ENCODE peak calls at places on chromosomes 5 and 9, in nine cellular contexts. One of them, this sample, is unnamed.

GRCh38 chr9:21155501-21155900 is 11.0 kb downstream of the IFNA21 start:
- DNase-seq in fibroblast of lung: peak
- DNase-seq in transverse colon: no peak
- DNase-seq in neural progenitor cell: no peak
- DNase-seq in GM23338: no peak
- DNase-seq in heart left ventricle: no peak
- DNase-seq in brain microvascular endothelial cell: peak
- DNase-seq in cardiac muscle cell: no peak
- DNase-seq in pancreas: no peak
- DNase-seq in this sample: peak

GRCh38 chr5:132013006-132013689 is 1.7 kb upstream of the ACSL6 start:
- DNase-seq in neural progenitor cell: no peak
- DNase-seq in fibroblast of lung: no peak
- DNase-seq in heart left ventricle: peak
- DNase-seq in transverse colon: peak
- DNase-seq in pancreas: no peak
- DNase-seq in cardiac muscle cell: no peak
- DNase-seq in brain microvascular endothelial cell: no peak
- DNase-seq in GM23338: no peak
- DNase-seq in this sample: no peak

GRCh38 chr5:135398160-135398854 is 724 bp downstream of the MACROH2A1 start:
- DNase-seq in GM23338: peak
- DNase-seq in brain microvascular endothelial cell: no peak
- DNase-seq in transverse colon: peak
- DNase-seq in neural progenitor cell: peak
- DNase-seq in heart left ventricle: peak
- DNase-seq in pancreas: peak
- DNase-seq in cardiac muscle cell: peak
- DNase-seq in fibroblast of lung: peak
- DNase-seq in this sample: peak

GRCh38 chr5:34656700-34657549 is 797 bp downstream of the RAI14 start:
- DNase-seq in cardiac muscle cell: peak
- DNase-seq in transverse colon: peak
- DNase-seq in pancreas: peak
- DNase-seq in fibroblast of lung: peak
- DNase-seq in heart left ventricle: peak
- DNase-seq in brain microvascular endothelial cell: no peak
- DNase-seq in GM23338: peak
- DNase-seq in neural progenitor cell: peak
- DNase-seq in this sample: peak

GRCh38 chr5:113336975-113337374 is 97.8 kb downstream of the TSSK1B start:
- DNase-seq in pancreas: no peak
- DNase-seq in brain microvascular endothelial cell: peak
- DNase-seq in neural progenitor cell: peak
- DNase-seq in fibroblast of lung: peak
- DNase-seq in GM23338: peak
- DNase-seq in cardiac muscle cell: peak
- DNase-seq in heart left ventricle: no peak
- DNase-seq in transverse colon: no peak
- DNase-seq in this sample: peak

GRCh38 chr9:1575939-1576338 is 439.2 kb upstream of the SMARCA2 start:
- DNase-seq in cardiac muscle cell: no peak
- DNase-seq in heart left ventricle: no peak
- DNase-seq in GM23338: no peak
- DNase-seq in transverse colon: no peak
- DNase-seq in brain microvascular endothelial cell: no peak
- DNase-seq in fibroblast of lung: no peak
- DNase-seq in pancreas: no peak
- DNase-seq in neural progenitor cell: no peak
- DNase-seq in this sample: no peak

GRCh38 chr9:126702501-126703329 is 89.0 kb downstream of the LMX1B start:
- DNase-seq in fibroblast of lung: no peak
- DNase-seq in GM23338: peak
- DNase-seq in transverse colon: no peak
- DNase-seq in brain microvascular endothelial cell: no peak
- DNase-seq in cardiac muscle cell: peak
- DNase-seq in neural progenitor cell: peak
- DNase-seq in heart left ventricle: no peak
- DNase-seq in pancreas: no peak
- DNase-seq in this sample: no peak

GRCh38 chr5:10726913-10727517 is 34.0 kb downstream of the DAP start:
- DNase-seq in cardiac muscle cell: peak
- DNase-seq in brain microvascular endothelial cell: no peak
- DNase-seq in GM23338: no peak
- DNase-seq in fibroblast of lung: no peak
- DNase-seq in neural progenitor cell: no peak
- DNase-seq in heart left ventricle: no peak
- DNase-seq in transverse colon: no peak
- DNase-seq in pancreas: no peak
- DNase-seq in this sample: no peak

GRCh38 chr5:105885266-105885665 is 1785.5 kb downstream of the EFNA5 start:
- DNase-seq in transverse colon: no peak
- DNase-seq in cardiac muscle cell: no peak
- DNase-seq in heart left ventricle: no peak
- DNase-seq in pancreas: no peak
- DNase-seq in neural progenitor cell: no peak
- DNase-seq in fibroblast of lung: peak
- DNase-seq in GM23338: no peak
- DNase-seq in brain microvascular endothelial cell: no peak
- DNase-seq in this sample: no peak

DNA sequence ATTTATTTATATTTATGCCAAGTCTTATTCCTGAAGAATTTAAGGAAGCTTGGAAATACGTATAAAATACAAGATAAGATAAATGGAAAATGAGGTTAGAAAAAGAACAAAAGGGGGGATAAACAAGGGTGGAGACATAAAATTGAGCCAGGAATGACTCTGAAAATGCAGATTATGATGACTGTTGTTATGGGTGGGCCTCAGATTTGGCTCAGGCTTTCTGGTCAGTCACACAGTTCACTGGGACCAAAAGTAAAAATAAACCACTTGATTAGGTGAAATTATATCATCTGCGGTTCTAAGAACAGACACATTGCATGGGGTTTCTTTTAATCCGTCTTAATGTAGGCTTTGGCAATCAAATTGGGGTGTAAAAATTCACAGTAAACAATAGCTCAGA is 51.0 kb downstream of the OR1J1 start:
- DNase-seq in GM23338: no peak
- DNase-seq in fibroblast of lung: no peak
- DNase-seq in neural progenitor cell: no peak
- DNase-seq in transverse colon: no peak
- DNase-seq in brain microvascular endothelial cell: no peak
- DNase-seq in heart left ventricle: no peak
- DNase-seq in pancreas: no peak
- DNase-seq in cardiac muscle cell: no peak
- DNase-seq in this sample: no peak
- H3K4me3 ChIP-seq in GM23338: no peak
- H3K4me3 ChIP-seq in fibroblast of lung: no peak
- H3K4me3 ChIP-seq in neural progenitor cell: no peak
- H3K4me3 ChIP-seq in transverse colon: no peak
- H3K4me3 ChIP-seq in brain microvascular endothelial cell: no peak
- H3K4me3 ChIP-seq in heart left ventricle: no peak
- H3K4me3 ChIP-seq in pancreas: no peak
- H3K4me3 ChIP-seq in cardiac muscle cell: no peak
- H3K4me3 ChIP-seq in this sample: no peak

DNA sequence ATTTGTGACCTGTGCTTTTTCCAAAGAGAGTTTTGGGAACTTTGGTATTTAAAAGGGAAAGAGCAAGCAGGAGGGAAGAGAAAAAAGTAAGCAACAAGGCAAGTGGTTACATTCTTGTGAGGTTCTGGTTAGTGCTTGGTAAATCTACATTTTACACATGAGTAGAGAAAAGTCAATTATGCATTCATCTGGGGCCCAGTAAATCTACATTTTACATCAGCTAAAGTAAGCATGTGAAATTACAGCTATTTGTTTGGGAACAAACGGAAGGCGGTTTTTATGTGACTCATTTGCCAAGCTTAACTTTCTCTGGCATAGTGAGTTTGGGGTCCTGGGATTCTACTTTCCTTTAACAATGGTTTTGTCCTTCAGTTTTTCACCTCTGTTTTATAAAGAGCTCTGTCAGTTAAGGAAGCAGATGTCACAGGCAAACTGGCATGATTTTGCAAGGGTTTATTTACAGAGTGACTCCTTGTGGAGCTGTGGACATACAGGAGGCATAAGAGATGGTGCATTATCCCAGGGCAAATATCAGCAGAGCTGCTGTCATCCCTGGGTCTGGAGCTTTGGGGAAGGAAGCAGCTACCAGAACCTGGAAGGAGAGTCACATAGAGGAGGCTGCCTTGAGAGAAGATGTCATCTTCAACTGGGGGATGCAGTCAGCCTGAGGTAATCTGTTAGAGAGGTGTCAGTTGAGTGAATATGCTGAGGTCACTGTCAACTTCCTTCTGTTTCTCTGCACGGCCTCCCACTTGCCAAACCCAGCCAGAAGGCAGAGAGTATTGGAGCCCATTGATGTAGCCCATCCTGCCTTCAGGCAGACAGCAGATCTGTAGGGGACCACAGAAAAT is 102.4 kb downstream of the SNX18 start:
- DNase-seq in cardiac muscle cell: no peak
- DNase-seq in GM23338: no peak
- DNase-seq in neural progenitor cell: no peak
- DNase-seq in pancreas: no peak
- DNase-seq in fibroblast of lung: peak
- DNase-seq in heart left ventricle: no peak
- DNase-seq in transverse colon: no peak
- DNase-seq in brain microvascular endothelial cell: no peak
- DNase-seq in this sample: no peak
- TF ChIP-seq CTCF in cardiac muscle cell: no peak
- TF ChIP-seq CTCF in GM23338: no peak
- TF ChIP-seq CTCF in neural progenitor cell: no peak
- TF ChIP-seq CTCF in pancreas: no peak
- TF ChIP-seq CTCF in fibroblast of lung: no peak
- TF ChIP-seq CTCF in heart left ventricle: no peak
- TF ChIP-seq CTCF in transverse colon: no peak
- TF ChIP-seq CTCF in brain microvascular endothelial cell: no peak
- TF ChIP-seq CTCF in this sample: no peak

GRCh38 chr5:155290937-155291336 is 277.4 kb downstream of the KIF4B start:
- DNase-seq in brain microvascular endothelial cell: no peak
- DNase-seq in fibroblast of lung: no peak
- DNase-seq in cardiac muscle cell: no peak
- DNase-seq in heart left ventricle: no peak
- DNase-seq in neural progenitor cell: no peak
- DNase-seq in transverse colon: no peak
- DNase-seq in pancreas: no peak
- DNase-seq in GM23338: no peak
- DNase-seq in this sample: no peak
- H3K27ac ChIP-seq in brain microvascular endothelial cell: no peak
- H3K27ac ChIP-seq in fibroblast of lung: no peak
- H3K27ac ChIP-seq in cardiac muscle cell: no peak
- H3K27ac ChIP-seq in heart left ventricle: no peak
- H3K27ac ChIP-seq in neural progenitor cell: no peak
- H3K27ac ChIP-seq in transverse colon: no peak
- H3K27ac ChIP-seq in pancreas: no peak
- H3K27ac ChIP-seq in GM23338: no peak
- H3K27ac ChIP-seq in this sample: no peak

DNA sequence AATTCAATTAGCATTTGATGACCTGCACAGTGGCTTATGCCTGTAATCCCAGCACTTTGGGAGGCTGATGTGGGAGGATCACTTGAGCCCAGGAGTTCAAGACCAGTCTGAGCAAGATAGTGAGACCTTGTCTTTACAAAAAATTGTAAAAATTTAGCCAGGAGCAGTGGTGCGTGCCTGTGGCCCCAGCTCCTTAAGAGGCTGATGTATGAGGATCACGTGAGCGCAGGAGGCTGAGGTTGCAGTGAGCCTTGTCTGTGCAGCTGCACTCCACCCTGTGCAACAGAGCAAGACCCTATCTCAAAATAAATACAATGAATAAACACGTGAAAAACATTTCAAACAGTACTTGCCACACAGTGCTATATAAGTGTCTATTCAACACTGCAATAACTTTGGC is 4.2 kb downstream of the ABCA1 start:
- DNase-seq in neural progenitor cell: no peak
- DNase-seq in pancreas: no peak
- DNase-seq in cardiac muscle cell: no peak
- DNase-seq in GM23338: no peak
- DNase-seq in fibroblast of lung: no peak
- DNase-seq in brain microvascular endothelial cell: no peak
- DNase-seq in transverse colon: no peak
- DNase-seq in heart left ventricle: no peak
- DNase-seq in this sample: no peak
- H3K4me3 ChIP-seq in neural progenitor cell: no peak
- H3K4me3 ChIP-seq in pancreas: no peak
- H3K4me3 ChIP-seq in cardiac muscle cell: no peak
- H3K4me3 ChIP-seq in GM23338: no peak
- H3K4me3 ChIP-seq in fibroblast of lung: no peak
- H3K4me3 ChIP-seq in brain microvascular endothelial cell: no peak
- H3K4me3 ChIP-seq in transverse colon: no peak
- H3K4me3 ChIP-seq in heart left ventricle: no peak
- H3K4me3 ChIP-seq in this sample: no peak

GRCh38 chr9:98240475-98240874 is 15.0 kb downstream of the TBC1D2 start:
- DNase-seq in cardiac muscle cell: no peak
- DNase-seq in pancreas: no peak
- DNase-seq in brain microvascular endothelial cell: no peak
- DNase-seq in GM23338: no peak
- DNase-seq in neural progenitor cell: no peak
- DNase-seq in transverse colon: no peak
- DNase-seq in heart left ventricle: no peak
- DNase-seq in fibroblast of lung: no peak
- DNase-seq in this sample: no peak

GRCh38 chr9:98236881-98237487 is 18.5 kb downstream of the TBC1D2 start:
- DNase-seq in brain microvascular endothelial cell: no peak
- DNase-seq in heart left ventricle: no peak
- DNase-seq in fibroblast of lung: no peak
- DNase-seq in cardiac muscle cell: no peak
- DNase-seq in GM23338: no peak
- DNase-seq in transverse colon: peak
- DNase-seq in pancreas: no peak
- DNase-seq in neural progenitor cell: no peak
- DNase-seq in this sample: no peak

GRCh38 chr9:98241357-98242104 is 13.9 kb downstream of the TBC1D2 start:
- DNase-seq in brain microvascular endothelial cell: no peak
- DNase-seq in GM23338: peak
- DNase-seq in cardiac muscle cell: no peak
- DNase-seq in pancreas: no peak
- DNase-seq in heart left ventricle: no peak
- DNase-seq in neural progenitor cell: peak
- DNase-seq in fibroblast of lung: no peak
- DNase-seq in transverse colon: no peak
- DNase-seq in this sample: no peak
- TF ChIP-seq CTCF in brain microvascular endothelial cell: peak
- TF ChIP-seq CTCF in GM23338: peak
- TF ChIP-seq CTCF in cardiac muscle cell: peak
- TF ChIP-seq CTCF in pancreas: no peak
- TF ChIP-seq CTCF in heart left ventricle: no peak
- TF ChIP-seq CTCF in neural progenitor cell: peak
- TF ChIP-seq CTCF in fibroblast of lung: no peak
- TF ChIP-seq CTCF in transverse colon: no peak
- TF ChIP-seq CTCF in this sample: no peak

This sample was measured in mammary epithelial cell.